ENCODE peak calls at places on chromosomes 7 and 10, in six cellular contexts. F, L, T, P, B and E are unnamed samples.

GRCh38 chr10:19499291-19499765 is 316.9 kb upstream of the PLXDC2 start:
- DNase-seq in F (no peak), L (no peak), T (no peak), P (no peak), B (no peak), E (no peak)

GRCh38 chr7:142485617-142486226 is 227.9 kb upstream of the PRSS58 start:
- DNase-seq in F (no peak), L (peak), T (peak), P (no peak), B (no peak), E (no peak)

GRCh38 chr7:22990588-22990949 is 23.4 kb downstream of the HYCC1 start:
- DNase-seq in F (peak), L (no peak), T (no peak), P (peak), B (no peak), E (no peak)

GRCh38 chr10:131982185-131982756 is 548 bp upstream of the BNIP3 start:
- DNase-seq in F (no peak), L (peak), T (no peak), P (no peak), B (no peak), E (no peak)

GRCh38 chr10:6053816-6054581 is 8.2 kb downstream of the IL2RA start:
- DNase-seq in F (no peak), L (no peak), T (peak), P (no peak), B (no peak), E (no peak)

GRCh38 chr7:18117482-18117881 is 89.8 kb upstream of the PRPS1L1 start:
- DNase-seq in F (no peak), L (no peak), T (no peak), P (no peak), B (no peak), E (no peak)

GRCh38 chr10:3263747-3264146 is 91.2 kb upstream of the PITRM1 start:
- DNase-seq in F (no peak), L (no peak), T (no peak), P (no peak), B (no peak), E (no peak)

GRCh38 chr10:69537449-69537848 is 35.8 kb downstream of the NEUROG3 start:
- DNase-seq in F (no peak), L (no peak), T (no peak), P (no peak), B (no peak), E (no peak)

GRCh38 chr10:77279207-77279606 is 358.4 kb downstream of the KCNMA1 start:
- DNase-seq in F (peak), L (no peak), T (no peak), P (no peak), B (no peak), E (no peak)

GRCh38 chr7:92295391-92295790 is 49.6 kb downstream of the ANKIB1 start:
- DNase-seq in F (peak), L (no peak), T (no peak), P (no peak), B (no peak), E (no peak)

GRCh38 chr7:54664235-54665228 is 94.5 kb downstream of the SEC61G start:
- DNase-seq in F (peak), L (peak), T (peak), P (no peak), B (peak), E (no peak)

GRCh38 chr10:121552746-121553145 is 45.5 kb downstream of the FGFR2 start:
- DNase-seq in F (no peak), L (no peak), T (no peak), P (no peak), B (no peak), E (no peak)

GRCh38 chr7:99036531-99037175 is 107.3 kb downstream of the SMURF1 start:
- DNase-seq in F (peak), L (peak), T (peak), P (no peak), B (peak), E (no peak)